ENCODE peak calls at places on chromosomes 6 and 20, in ten cellular contexts. E, T, O, L, Q, U, P, N, J and R are unnamed samples.

GRCh38 chr20:12762725-12763124 is 246.0 kb upstream of the SPTLC3 start:
- DNase-seq in E (peak; percentile 14), T (no peak), O (no peak), L (no peak), Q (peak; percentile 64), U (no peak), P (no peak), N (no peak), J (no peak), R (peak; percentile 11)

GRCh38 chr20:20443509-20443908 is 75.6 kb downstream of the INSM1 start:
- DNase-seq in E (no peak), T (no peak), O (no peak), L (no peak), Q (no peak), U (no peak), P (no peak), N (no peak), J (no peak), R (no peak)

GRCh38 chr20:53655909-53656652 is 62.4 kb upstream of the ZNF217 start:
- DNase-seq in E (peak; percentile 31), T (no peak), O (no peak), L (peak; percentile 49), Q (no peak), U (no peak), P (no peak), N (no peak), J (no peak), R (peak; percentile 28)

GRCh38 chr6:161869491-161869890 is 595.6 kb upstream of the AGPAT4 start:
- DNase-seq in E (no peak), T (no peak), O (no peak), L (no peak), Q (no peak), U (no peak), P (no peak), N (no peak), J (no peak), R (no peak)

GRCh38 chr20:41654884-41655283 is 36.7 kb upstream of the CHD6 start:
- DNase-seq in E (peak; percentile 5), T (no peak), O (no peak), L (peak; percentile 33), Q (peak; percentile 90), U (no peak), P (no peak), N (peak; percentile 61), J (no peak), R (peak; percentile 32)

GRCh38 chr6:3814539-3814938 is 34.6 kb upstream of the FAM50B start:
- DNase-seq in E (no peak), T (no peak), O (no peak), L (no peak), Q (no peak), U (no peak), P (no peak), N (no peak), J (no peak), R (no peak)

GRCh38 chr6:44542401-44543116 is 155.1 kb downstream of the CDC5L start:
- DNase-seq in E (no peak), T (no peak), O (no peak), L (no peak), Q (peak; percentile 84), U (peak; percentile 83), P (no peak), N (peak; percentile 65), J (no peak), R (peak; percentile 69)

GRCh38 chr6:4460595-4461475 is 315.4 kb upstream of the CDYL start:
- DNase-seq in E (no peak), T (no peak), O (no peak), L (no peak), Q (peak; percentile 52), U (no peak), P (no peak), N (peak; percentile 54), J (no peak), R (no peak)

GRCh38 chr6:89792881-89793280 is 26.7 kb downstream of the MDN1 start:
- DNase-seq in E (peak; percentile 7), T (no peak), O (no peak), L (peak; percentile 44), Q (peak; percentile 75), U (peak; percentile 7), P (no peak), N (peak; percentile 37), J (no peak), R (no peak)

GRCh38 chr6:44217332-44218143 is 812 bp downstream of the MYMX start:
- DNase-seq in E (peak; percentile 74), T (no peak), O (no peak), L (no peak), Q (peak; percentile 88), U (no peak), P (peak; percentile 75), N (peak; percentile 71), J (no peak), R (peak; percentile 100)

GRCh38 chr20:3045816-3046676 is at the start of gene MRPS26:
- DNase-seq in E (peak; percentile 88), T (peak; percentile 73), O (peak; percentile 92), L (peak; percentile 91), Q (peak; percentile 97), U (peak; percentile 92), P (peak; percentile 97), N (peak; percentile 97), J (peak; percentile 66), R (peak; percentile 78)

GRCh38 chr20:3043381-3043780 is at the start of gene GNRH2:
- DNase-seq in E (no peak), T (no peak), O (no peak), L (no peak), Q (no peak), U (no peak), P (no peak), N (no peak), J (no peak), R (no peak)

GRCh38 chr20:3042621-3043020 is 801 bp upstream of the GNRH2 start:
- DNase-seq in E (no peak), T (no peak), O (no peak), L (no peak), Q (no peak), U (no peak), P (peak; percentile 35), N (no peak), J (no peak), R (no peak)

GRCh38 chr20:3045042-3045815 is 623 bp upstream of the MRPS26 start:
- DNase-seq in E (peak; percentile 85), T (peak; percentile 25), O (peak; percentile 89), L (peak; percentile 45), Q (no peak), U (peak; percentile 89), P (no peak), N (no peak), J (peak; percentile 48), R (peak; percentile 44)

DNA sequence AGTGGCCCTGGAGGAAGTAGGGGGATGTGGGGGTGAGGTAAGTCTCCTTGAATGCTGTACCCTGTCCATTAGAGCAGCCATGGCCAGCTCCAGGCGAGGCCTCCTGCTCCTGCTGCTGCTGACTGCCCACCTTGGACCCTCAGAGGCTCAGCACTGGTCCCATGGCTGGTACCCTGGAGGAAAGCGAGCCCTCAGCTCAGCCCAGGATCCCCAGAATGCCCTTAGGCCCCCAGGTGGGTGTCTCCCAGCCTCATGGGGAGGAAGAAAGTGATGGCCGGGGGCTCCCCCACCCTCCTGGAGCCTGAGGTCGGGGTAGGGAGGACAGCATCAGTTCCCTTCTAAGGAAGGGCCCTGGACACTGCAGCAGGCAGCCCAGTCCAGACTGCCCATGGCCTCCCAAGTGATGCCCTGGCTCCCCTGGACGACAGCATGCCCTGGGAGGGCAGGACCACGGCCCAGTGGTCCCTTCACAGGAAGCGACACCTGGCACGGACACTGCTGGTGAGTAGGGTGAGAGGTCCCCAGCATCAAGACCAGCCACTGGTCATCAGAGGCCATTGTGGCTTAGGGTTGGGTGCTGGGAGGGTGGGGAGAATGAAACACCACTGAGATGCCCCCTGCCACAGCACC is 1.0 kb downstream of the GNRH2 start:
- DNase-seq in E (no peak), T (no peak), O (no peak), L (no peak), Q (no peak), U (no peak), P (no peak), N (no peak), J (no peak), R (no peak)
- H3K4me3 ChIP-seq in E (no peak overlapping the region), T (no peak overlapping the region), O (no peak overlapping the region), L (no peak overlapping the region), Q (no peak overlapping the region), U (no peak overlapping the region), P (no peak overlapping the region), N (no peak overlapping the region), J (no peak overlapping the region), R (no peak overlapping the region)

GRCh38 chr6:100118301-100118700 is 124.3 kb upstream of the MCHR2 start:
- DNase-seq in E (no peak), T (no peak), O (no peak), L (no peak), Q (no peak), U (no peak), P (no peak), N (no peak), J (no peak), R (no peak)
- H3K36me3 ChIP-seq in E (no peaks in the 10 kb centered on the region), T (no peaks in the 10 kb centered on the region), O (no peaks in the 10 kb centered on the region), L (no peaks in the 10 kb centered on the region), Q (no peaks in the 10 kb centered on the region), U (no peaks in the 10 kb centered on the region), P (no peaks in the 10 kb centered on the region), N (no peaks in the 10 kb centered on the region), J (no peaks in the 10 kb centered on the region), R (no peaks in the 10 kb centered on the region)

GRCh38 chr6:106089981-106090380 is 3.8 kb downstream of the PRDM1 start:
- DNase-seq in E (no peak), T (no peak), O (no peak), L (peak; percentile 26), Q (no peak), U (no peak), P (no peak), N (no peak), J (no peak), R (no peak)
- H3K27me3 ChIP-seq in E (no peaks in the 10 kb centered on the region), T (no peaks in the 10 kb centered on the region), O (no peaks in the 10 kb centered on the region), L (no peaks in the 10 kb centered on the region), Q (no peaks in the 10 kb centered on the region), U (no peaks in the 10 kb centered on the region), P (peaks cover 8% of the 10 kb centered on the region), N (peaks cover 7% of the 10 kb centered on the region), J (no peaks in the 10 kb centered on the region), R (no peaks in the 10 kb centered on the region)

GRCh38 chr6:106513813-106514212 is 115.5 kb downstream of the RTN4IP1 start:
- DNase-seq in E (peak; percentile 41), T (no peak), O (peak; percentile 49), L (peak; percentile 63), Q (no peak), U (no peak), P (no peak), N (no peak), J (no peak), R (no peak)

GRCh38 chr6:106512958-106513480 is 116.3 kb downstream of the RTN4IP1 start:
- DNase-seq in E (no peak), T (no peak), O (no peak), L (no peak), Q (no peak), U (no peak), P (no peak), N (no peak), J (no peak), R (no peak)

GRCh38 chr6:106512048-106512957 is 117.0 kb downstream of the RTN4IP1 start:
- DNase-seq in E (peak; percentile 68), T (peak; percentile 79), O (peak; percentile 89), L (peak; percentile 58), Q (peak; percentile 84), U (peak; percentile 84), P (peak; percentile 94), N (peak; percentile 73), J (peak; percentile 77), R (peak; percentile 43)

GRCh38 chr6:106516629-106517028 is 112.7 kb downstream of the RTN4IP1 start:
- DNase-seq in E (no peak), T (no peak), O (no peak), L (no peak), Q (no peak), U (no peak), P (no peak), N (no peak), J (no peak), R (no peak)

GRCh38 chr6:106514281-106514885 is 114.9 kb downstream of the RTN4IP1 start:
- DNase-seq in E (peak; percentile 40), T (no peak), O (no peak), L (peak; percentile 54), Q (no peak), U (no peak), P (no peak), N (no peak), J (no peak), R (no peak)
- H3K4me3 ChIP-seq in E (peak overlapping the region; percentile 41), T (peak overlapping the region; percentile 92), O (peak overlapping the region; percentile 70), L (peak overlapping the region; percentile 87), Q (no peak overlapping the region), U (no peak overlapping the region), P (peak overlapping the region; percentile 75), N (no peak overlapping the region), J (peak overlapping the region; percentile 82), R (no peak overlapping the region)